ENCODE peak calls at places on chromosomes 4 and X, in four cellular contexts. K is EH, L is mesothelial cell of epicardium, D is glutamatergic neuron. H is an unnamed sample.

GRCh38 chrX:24760601-24761000 is 66.9 kb downstream of the POLA1 start:
- DNase-seq in K (peak; percentile 56), L (no peak), D (no peak), H (no peak)

GRCh38 chrX:114363346-114363745 is 220.5 kb upstream of the HTR2C start:
- DNase-seq in L (no peak), K (no peak), D (no peak), H (no peak)

GRCh38 chr4:186725422-186726149 is 1.9 kb upstream of the FAT1 start:
- DNase-seq in D (peak; percentile 70), L (peak; percentile 81), K (peak; percentile 88), H (peak; percentile 25)

GRCh38 chrX:117839544-117839943 is 277.1 kb downstream of the KLHL13 start:
- DNase-seq in D (no peak), K (no peak), L (no peak), H (no peak)

GRCh38 chr4:73208376-73208775 is 50.2 kb downstream of the ANKRD17 start:
- DNase-seq in D (no peak), K (peak; percentile 85), L (no peak), H (no peak)

GRCh38 chrX:55818673-55819375 is 101.3 kb downstream of the RRAGB start:
- DNase-seq in L (no peak), K (no peak), D (no peak), H (no peak)

GRCh38 chr4:65580551-65580950 is 89.7 kb downstream of the EPHA5 start:
- DNase-seq in D (no peak), K (peak; percentile 31), L (no peak), H (no peak)

GRCh38 chr4:118280501-118281218 is 72.1 kb downstream of the PRSS12 start:
- DNase-seq in L (peak; percentile 49), K (peak; percentile 81), D (peak; percentile 57), H (peak; percentile 20)

GRCh38 chrX:149628280-149628679 is 3.3 kb downstream of the TMEM185A start:
- DNase-seq in D (no peak), K (no peak), L (no peak), H (peak; percentile 13)

GRCh38 chrX:78375894-78376293 is 48.5 kb upstream of the CYSLTR1 start:
- DNase-seq in D (no peak), K (peak; percentile 52), L (no peak), H (no peak)

GRCh38 chr4:17580969-17581368 is 4.0 kb downstream of the LAP3 start:
- DNase-seq in D (no peak), K (peak; percentile 62), L (no peak), H (no peak)

GRCh38 chrX:130301405-130301804 is 32.7 kb upstream of the ZNF280C start:
- DNase-seq in L (no peak), K (no peak), D (no peak), H (no peak)

GRCh38 chr4:83362492-83363329 is 28.1 kb upstream of the HPSE start:
- DNase-seq in K (peak; percentile 41), L (no peak), D (no peak), H (no peak)

GRCh38 chr4:48153791-48154550 is 19.9 kb upstream of the TXK start:
- DNase-seq in L (no peak), D (no peak), K (no peak), H (no peak)

GRCh38 chr4:146329042-146329716 is 114.8 kb downstream of the REELD1 start:
- DNase-seq in K (peak; percentile 88), D (no peak), L (no peak), H (no peak)

GRCh38 chr4:154348657-154349056 is 142.9 kb downstream of the DCHS2 start:
- DNase-seq in D (no peak), K (no peak), L (no peak), H (no peak)

GRCh38 chr4:77599378-77599777 is 6.2 kb upstream of the CXCL13 start:
- DNase-seq in K (peak; percentile 54), D (no peak), L (no peak), H (no peak)

GRCh38 chr4:108171541-108172230 is 3.0 kb upstream of the LEF1 start:
- DNase-seq in L (peak; percentile 55), D (peak; percentile 27), K (no peak), H (no peak)

GRCh38 chr4:84215218-84215617 is 283.9 kb downstream of the NKX6-1 start:
- DNase-seq in K (no peak), L (no peak), D (no peak), H (no peak)

GRCh38 chr4:174119051-174119450 is 164.4 kb downstream of the FBXO8 start:
- DNase-seq in K (peak; percentile 64), L (no peak), D (no peak), H (no peak)